ENCODE peak calls at places on chromosomes 16 and 17, in five cellular contexts. One of them, this sample, is unnamed. For H3K9me3, the result is how much of the 10 kb centered on the place peaks cover.

GRCh38 chr17:12522743-12523181 is 142.9 kb upstream of the MYOCD start:
- DNase-seq in transverse colon: peak
- DNase-seq in prostate gland: peak
- DNase-seq in CD4-positive, alpha-beta memory T cell: no peak
- DNase-seq in vagina: no peak
- DNase-seq in this sample: no peak

GRCh38 chr17:72296456-72296855 is 175.6 kb downstream of the SOX9 start:
- DNase-seq in vagina: no peak
- DNase-seq in CD4-positive, alpha-beta memory T cell: no peak
- DNase-seq in transverse colon: no peak
- DNase-seq in prostate gland: no peak
- DNase-seq in this sample: no peak

GRCh38 chr17:43840814-43841213 is 6.2 kb upstream of the CD300LG start:
- DNase-seq in vagina: no peak
- DNase-seq in CD4-positive, alpha-beta memory T cell: no peak
- DNase-seq in transverse colon: no peak
- DNase-seq in prostate gland: no peak
- DNase-seq in this sample: no peak

GRCh38 chr16:13779676-13780075 is 140.3 kb upstream of the ERCC4 start:
- DNase-seq in transverse colon: no peak
- DNase-seq in vagina: no peak
- DNase-seq in prostate gland: no peak
- DNase-seq in CD4-positive, alpha-beta memory T cell: no peak
- DNase-seq in this sample: no peak

GRCh38 chr17:41972571-41973411 is 6.2 kb downstream of the CNP start:
- DNase-seq in CD4-positive, alpha-beta memory T cell: no peak
- DNase-seq in transverse colon: no peak
- DNase-seq in vagina: no peak
- DNase-seq in prostate gland: peak
- DNase-seq in this sample: no peak

GRCh38 chr16:19850131-19850817 is 34.4 kb downstream of the GPRC5B start:
- DNase-seq in CD4-positive, alpha-beta memory T cell: no peak
- DNase-seq in transverse colon: no peak
- DNase-seq in vagina: no peak
- DNase-seq in prostate gland: no peak
- DNase-seq in this sample: no peak

GRCh38 chr16:2609827-2610470 is 72.1 kb downstream of the PDPK1 start:
- DNase-seq in prostate gland: no peak
- DNase-seq in transverse colon: no peak
- DNase-seq in CD4-positive, alpha-beta memory T cell: no peak
- DNase-seq in vagina: no peak
- DNase-seq in this sample: no peak

GRCh38 chr17:38663125-38663751 is 11.5 kb downstream of the EPOP start:
- DNase-seq in transverse colon: peak
- DNase-seq in vagina: no peak
- DNase-seq in prostate gland: no peak
- DNase-seq in CD4-positive, alpha-beta memory T cell: no peak
- DNase-seq in this sample: no peak

GRCh38 chr17:75011788-75012319 is 616 bp upstream of the MRPL58 start:
- DNase-seq in CD4-positive, alpha-beta memory T cell: no peak
- DNase-seq in transverse colon: peak
- DNase-seq in prostate gland: peak
- DNase-seq in vagina: no peak
- DNase-seq in this sample: no peak

GRCh38 chr16:766820-767640 is 6.5 kb downstream of the MSLN start:
- DNase-seq in CD4-positive, alpha-beta memory T cell: no peak
- DNase-seq in prostate gland: no peak
- DNase-seq in vagina: no peak
- DNase-seq in transverse colon: no peak
- DNase-seq in this sample: peak

GRCh38 chr16:53689636-53690035 is 14.0 kb downstream of the RPGRIP1L start:
- DNase-seq in transverse colon: no peak
- DNase-seq in CD4-positive, alpha-beta memory T cell: no peak
- DNase-seq in prostate gland: no peak
- DNase-seq in vagina: no peak
- DNase-seq in this sample: no peak

GRCh38 chr17:4948997-4949320 is 629 bp upstream of the PFN1 start:
- DNase-seq in transverse colon: peak
- DNase-seq in prostate gland: peak
- DNase-seq in CD4-positive, alpha-beta memory T cell: peak
- DNase-seq in vagina: no peak
- DNase-seq in this sample: peak

GRCh38 chr16:66058181-66058580 is 308.3 kb upstream of the CDH5 start:
- DNase-seq in prostate gland: no peak
- DNase-seq in CD4-positive, alpha-beta memory T cell: no peak
- DNase-seq in transverse colon: no peak
- DNase-seq in vagina: no peak
- DNase-seq in this sample: no peak

GRCh38 chr17:14011740-14012405 is 57.4 kb upstream of the COX10 start:
- DNase-seq in transverse colon: no peak
- DNase-seq in vagina: no peak
- DNase-seq in prostate gland: peak
- DNase-seq in CD4-positive, alpha-beta memory T cell: no peak
- DNase-seq in this sample: no peak

GRCh38 chr17:16886655-16887322 is 85.1 kb downstream of the TNFRSF13B start:
- DNase-seq in transverse colon: no peak
- DNase-seq in prostate gland: no peak
- DNase-seq in CD4-positive, alpha-beta memory T cell: no peak
- DNase-seq in vagina: peak
- DNase-seq in this sample: no peak

GRCh38 chr17:11997147-11997971 is at the start of gene ZNF18:
- DNase-seq in vagina: peak
- DNase-seq in prostate gland: peak
- DNase-seq in transverse colon: peak
- DNase-seq in CD4-positive, alpha-beta memory T cell: peak
- DNase-seq in this sample: peak

GRCh38 chr16:54135361-54136275 is 151.0 kb downstream of the IRX3 start:
- DNase-seq in transverse colon: no peak
- DNase-seq in vagina: no peak
- DNase-seq in CD4-positive, alpha-beta memory T cell: no peak
- DNase-seq in prostate gland: no peak
- DNase-seq in this sample: no peak

GRCh38 chr16:59993101-59993500 is 1259.0 kb upstream of the GOT2 start:
- DNase-seq in transverse colon: no peak
- DNase-seq in prostate gland: no peak
- DNase-seq in CD4-positive, alpha-beta memory T cell: no peak
- DNase-seq in vagina: no peak
- DNase-seq in this sample: no peak
- H3K9me3 ChIP-seq in transverse colon: under half
- H3K9me3 ChIP-seq in prostate gland: under half
- H3K9me3 ChIP-seq in CD4-positive, alpha-beta memory T cell: under half
- H3K9me3 ChIP-seq in vagina: under half
- H3K9me3 ChIP-seq in this sample: under half

DNA sequence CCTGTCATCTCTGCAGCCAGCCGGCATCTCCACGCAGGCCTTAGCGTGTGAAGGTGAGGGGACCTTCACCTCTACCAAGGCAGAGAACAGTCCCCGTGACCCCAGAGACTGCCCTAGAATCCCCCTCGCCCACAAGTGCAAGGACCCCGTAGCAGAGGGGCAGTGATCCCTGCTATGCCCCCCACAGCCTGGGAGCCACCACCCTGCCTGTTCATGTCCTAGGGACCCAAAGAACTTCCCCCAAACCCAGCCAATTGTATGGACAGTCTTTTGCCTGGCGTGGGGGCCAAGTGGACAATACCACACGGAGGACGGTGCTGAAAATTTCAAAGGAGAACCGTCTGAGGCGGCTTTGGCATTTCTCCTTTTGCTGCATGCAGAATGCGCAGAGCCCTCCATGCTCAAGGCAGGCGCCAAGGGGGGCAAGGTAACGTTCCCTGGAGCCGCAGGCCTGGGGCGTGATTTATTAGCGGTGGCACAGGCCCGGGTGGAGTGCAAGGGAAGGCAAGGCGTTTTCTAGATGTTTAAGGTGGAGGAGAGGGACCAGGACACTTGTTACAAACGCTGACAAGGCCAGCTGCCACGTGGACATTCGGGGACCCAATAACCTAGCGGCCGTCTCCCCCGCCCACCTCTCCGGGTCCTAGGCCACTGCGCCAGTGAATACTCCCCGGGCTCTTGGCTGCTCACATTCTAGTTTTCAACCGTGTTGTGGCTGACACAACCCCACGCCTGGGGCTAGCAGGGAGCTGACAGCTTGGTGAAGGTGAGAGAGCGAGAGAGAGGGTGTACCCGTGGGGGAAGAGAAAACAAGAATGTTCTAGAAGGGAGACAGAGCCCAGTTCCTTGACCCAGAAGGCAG is 250.3 kb downstream of the C16orf95 start:
- DNase-seq in prostate gland: no peak
- DNase-seq in CD4-positive, alpha-beta memory T cell: no peak
- DNase-seq in transverse colon: no peak
- DNase-seq in vagina: no peak
- DNase-seq in this sample: no peak
- H3K9me3 ChIP-seq in prostate gland: under half
- H3K9me3 ChIP-seq in CD4-positive, alpha-beta memory T cell: under half
- H3K9me3 ChIP-seq in transverse colon: under half
- H3K9me3 ChIP-seq in vagina: under half
- H3K9me3 ChIP-seq in this sample: under half

DNA sequence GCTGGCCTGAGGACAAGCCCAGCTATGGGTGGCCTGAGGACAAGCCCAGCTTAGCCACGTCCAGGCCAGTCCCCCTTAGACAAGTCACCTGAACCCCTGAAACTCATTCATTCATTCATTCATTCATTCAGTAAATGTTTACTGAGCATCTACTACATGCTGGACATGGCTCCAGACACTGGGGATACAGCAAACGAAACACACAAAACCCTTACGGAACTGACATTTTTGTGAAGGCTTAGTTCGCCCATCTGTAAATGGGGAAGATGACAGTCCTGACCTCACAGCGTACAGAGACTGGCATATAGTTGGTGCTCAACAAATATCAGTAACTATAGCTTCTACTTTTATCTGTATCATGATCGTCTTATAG is 37.5 kb downstream of the PPL start:
- DNase-seq in vagina: no peak
- DNase-seq in transverse colon: no peak
- DNase-seq in prostate gland: no peak
- DNase-seq in CD4-positive, alpha-beta memory T cell: no peak
- DNase-seq in this sample: no peak
- H3K9me3 ChIP-seq in vagina: under half
- H3K9me3 ChIP-seq in transverse colon: under half
- H3K9me3 ChIP-seq in prostate gland: under half
- H3K9me3 ChIP-seq in CD4-positive, alpha-beta memory T cell: under half
- H3K9me3 ChIP-seq in this sample: under half

GRCh38 chr16:78990309-78990701 is 610.2 kb downstream of the MAF start:
- DNase-seq in transverse colon: no peak
- DNase-seq in prostate gland: no peak
- DNase-seq in vagina: no peak
- DNase-seq in CD4-positive, alpha-beta memory T cell: no peak
- DNase-seq in this sample: no peak

GRCh38 chr16:78995441-78995840 is 605.1 kb downstream of the MAF start:
- DNase-seq in prostate gland: no peak
- DNase-seq in vagina: no peak
- DNase-seq in transverse colon: no peak
- DNase-seq in CD4-positive, alpha-beta memory T cell: no peak
- DNase-seq in this sample: no peak

GRCh38 chr16:78994135-78994534 is 606.4 kb downstream of the MAF start:
- DNase-seq in prostate gland: no peak
- DNase-seq in CD4-positive, alpha-beta memory T cell: no peak
- DNase-seq in vagina: no peak
- DNase-seq in transverse colon: no peak
- DNase-seq in this sample: no peak

GRCh38 chr16:78992001-78992400 is 608.5 kb downstream of the MAF start:
- DNase-seq in vagina: no peak
- DNase-seq in prostate gland: no peak
- DNase-seq in transverse colon: no peak
- DNase-seq in CD4-positive, alpha-beta memory T cell: no peak
- DNase-seq in this sample: no peak

GRCh38 chr16:78993342-78993741 is 607.2 kb downstream of the MAF start:
- DNase-seq in transverse colon: no peak
- DNase-seq in CD4-positive, alpha-beta memory T cell: no peak
- DNase-seq in vagina: no peak
- DNase-seq in prostate gland: no peak
- DNase-seq in this sample: no peak
- H3K9me3 ChIP-seq in transverse colon: under half
- H3K9me3 ChIP-seq in CD4-positive, alpha-beta memory T cell: under half
- H3K9me3 ChIP-seq in vagina: under half
- H3K9me3 ChIP-seq in prostate gland: under half
- H3K9me3 ChIP-seq in this sample: under half

GRCh38 chr16:86343111-86343642 is 167.2 kb upstream of the FOXF1 start:
- DNase-seq in prostate gland: peak
- DNase-seq in transverse colon: peak
- DNase-seq in CD4-positive, alpha-beta memory T cell: no peak
- DNase-seq in vagina: peak
- DNase-seq in this sample: no peak
- H3K9me3 ChIP-seq in prostate gland: under half
- H3K9me3 ChIP-seq in transverse colon: under half
- H3K9me3 ChIP-seq in CD4-positive, alpha-beta memory T cell: under half
- H3K9me3 ChIP-seq in vagina: under half
- H3K9me3 ChIP-seq in this sample: under half

GRCh38 chr16:5615868-5616642 is 518.5 kb upstream of the EEF2KMT start:
- DNase-seq in CD4-positive, alpha-beta memory T cell: no peak
- DNase-seq in prostate gland: no peak
- DNase-seq in vagina: no peak
- DNase-seq in transverse colon: peak
- DNase-seq in this sample: no peak
- H3K9me3 ChIP-seq in CD4-positive, alpha-beta memory T cell: under half
- H3K9me3 ChIP-seq in prostate gland: under half
- H3K9me3 ChIP-seq in vagina: under half
- H3K9me3 ChIP-seq in transverse colon: under half
- H3K9me3 ChIP-seq in this sample: under half

GRCh38 chr17:26818736-26819135 is 475.2 kb upstream of the WSB1 start:
- DNase-seq in vagina: no peak
- DNase-seq in prostate gland: no peak
- DNase-seq in transverse colon: no peak
- DNase-seq in CD4-positive, alpha-beta memory T cell: no peak
- DNase-seq in this sample: no peak
- H3K9me3 ChIP-seq in vagina: under half
- H3K9me3 ChIP-seq in prostate gland: under half
- H3K9me3 ChIP-seq in transverse colon: under half
- H3K9me3 ChIP-seq in CD4-positive, alpha-beta memory T cell: half or more
- H3K9me3 ChIP-seq in this sample: half or more

DNA sequence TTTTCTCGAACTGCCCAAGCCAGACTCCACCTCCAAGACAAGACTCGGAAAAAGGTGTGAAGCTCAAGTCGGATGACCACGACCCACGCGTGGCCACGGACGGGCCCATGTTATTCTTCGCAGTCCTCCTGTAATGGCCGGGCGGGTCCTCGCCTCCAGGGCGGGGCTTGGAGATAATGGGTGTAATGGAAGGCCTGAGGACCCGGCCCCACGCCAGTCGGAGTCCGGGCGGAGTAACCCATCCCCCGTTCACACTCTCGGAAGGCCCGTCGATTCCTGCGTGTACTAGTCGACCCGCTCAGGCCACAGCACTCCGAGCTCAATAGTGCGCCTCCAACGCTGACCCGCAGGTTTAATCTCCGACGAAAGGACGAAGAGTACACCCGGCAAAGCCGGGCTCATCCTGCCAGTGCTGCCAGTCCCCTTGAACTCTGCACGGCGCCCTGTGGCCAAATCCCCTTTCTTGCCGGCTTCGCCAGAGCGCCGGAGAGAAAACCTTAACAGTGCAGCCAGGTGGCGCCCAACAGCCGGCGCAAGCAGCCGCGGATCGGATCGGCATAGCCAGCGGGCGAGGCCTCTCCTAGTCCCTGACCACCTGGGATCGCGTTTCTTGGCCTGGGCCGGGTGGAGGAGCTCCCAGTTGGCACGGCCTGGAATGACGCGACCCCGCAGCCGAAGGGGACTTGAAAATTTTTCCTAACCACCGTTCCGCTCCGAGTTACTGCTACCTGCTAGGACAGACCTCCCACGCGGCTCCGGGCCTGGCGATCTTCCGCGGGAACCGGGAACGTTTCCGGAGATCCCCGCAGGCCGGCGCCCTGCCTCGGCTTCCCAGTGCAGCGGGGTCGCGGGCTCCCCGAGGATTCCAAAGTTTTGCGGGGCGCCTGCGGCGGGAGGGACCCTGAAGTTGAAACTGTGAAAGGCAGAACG is 762.0 kb downstream of the KCNJ18 start:
- DNase-seq in transverse colon: no peak
- DNase-seq in CD4-positive, alpha-beta memory T cell: no peak
- DNase-seq in vagina: peak
- DNase-seq in prostate gland: no peak
- DNase-seq in this sample: no peak
- H3K9me3 ChIP-seq in transverse colon: under half
- H3K9me3 ChIP-seq in CD4-positive, alpha-beta memory T cell: under half
- H3K9me3 ChIP-seq in vagina: under half
- H3K9me3 ChIP-seq in prostate gland: under half
- H3K9me3 ChIP-seq in this sample: under half

This sample was measured in CD4-positive, alpha-beta T cell.